ENCODE peak calls at places on chromosomes 11 and 22, in seven cellular contexts. One of them, this sample, is unnamed.

GRCh38 chr11:117657801-117658200 is 139.2 kb downstream of the DSCAML1 start:
- DNase-seq in stimulated activated CD4-positive, alpha-beta T cell treated with anti-CD3 and anti-CD28 coated beads, Interleukin-1b, Interleukin-23, amount 100 ng/mL, for 24 hours: no peak
- DNase-seq in activated CD8-positive, alpha-beta T cell treated with anti-CD3 and anti-CD28 coated beads for 36 hours: no peak
- DNase-seq in T-cell: no peak
- DNase-seq in AG09319: no peak
- DNase-seq in CD4-positive, alpha-beta memory T cell: no peak
- DNase-seq in activated T-cell treated with anti-CD3 and anti-CD28 coated beads for 48 hours: no peak
- DNase-seq in this sample: no peak

GRCh38 chr22:21444701-21445436 is 22.3 kb upstream of the TMEM191C start:
- DNase-seq in CD4-positive, alpha-beta memory T cell: no peak
- DNase-seq in activated CD8-positive, alpha-beta T cell treated with anti-CD3 and anti-CD28 coated beads for 36 hours: no peak
- DNase-seq in AG09319: no peak
- DNase-seq in stimulated activated CD4-positive, alpha-beta T cell treated with anti-CD3 and anti-CD28 coated beads, Interleukin-1b, Interleukin-23, amount 100 ng/mL, for 24 hours: no peak
- DNase-seq in T-cell: no peak
- DNase-seq in activated T-cell treated with anti-CD3 and anti-CD28 coated beads for 48 hours: no peak
- DNase-seq in this sample: no peak

GRCh38 chr11:18248561-18248960 is at the start of gene SAA2:
- DNase-seq in stimulated activated CD4-positive, alpha-beta T cell treated with anti-CD3 and anti-CD28 coated beads, Interleukin-1b, Interleukin-23, amount 100 ng/mL, for 24 hours: no peak
- DNase-seq in CD4-positive, alpha-beta memory T cell: no peak
- DNase-seq in activated T-cell treated with anti-CD3 and anti-CD28 coated beads for 48 hours: no peak
- DNase-seq in T-cell: no peak
- DNase-seq in activated CD8-positive, alpha-beta T cell treated with anti-CD3 and anti-CD28 coated beads for 36 hours: no peak
- DNase-seq in AG09319: no peak
- DNase-seq in this sample: no peak

GRCh38 chr22:19442166-19442565 is 5.3 kb downstream of the C22orf39 start:
- DNase-seq in AG09319: no peak
- DNase-seq in activated CD8-positive, alpha-beta T cell treated with anti-CD3 and anti-CD28 coated beads for 36 hours: no peak
- DNase-seq in T-cell: no peak
- DNase-seq in activated T-cell treated with anti-CD3 and anti-CD28 coated beads for 48 hours: no peak
- DNase-seq in stimulated activated CD4-positive, alpha-beta T cell treated with anti-CD3 and anti-CD28 coated beads, Interleukin-1b, Interleukin-23, amount 100 ng/mL, for 24 hours: no peak
- DNase-seq in CD4-positive, alpha-beta memory T cell: no peak
- DNase-seq in this sample: no peak

GRCh38 chr22:50293441-50294318 is 13.8 kb downstream of the PLXNB2 start:
- DNase-seq in activated T-cell treated with anti-CD3 and anti-CD28 coated beads for 48 hours: no peak
- DNase-seq in AG09319: no peak
- DNase-seq in stimulated activated CD4-positive, alpha-beta T cell treated with anti-CD3 and anti-CD28 coated beads, Interleukin-1b, Interleukin-23, amount 100 ng/mL, for 24 hours: no peak
- DNase-seq in activated CD8-positive, alpha-beta T cell treated with anti-CD3 and anti-CD28 coated beads for 36 hours: peak
- DNase-seq in T-cell: no peak
- DNase-seq in CD4-positive, alpha-beta memory T cell: no peak
- DNase-seq in this sample: no peak

GRCh38 chr22:23791737-23792645 is 5.2 kb downstream of the SMARCB1 start:
- DNase-seq in activated CD8-positive, alpha-beta T cell treated with anti-CD3 and anti-CD28 coated beads for 36 hours: no peak
- DNase-seq in T-cell: no peak
- DNase-seq in stimulated activated CD4-positive, alpha-beta T cell treated with anti-CD3 and anti-CD28 coated beads, Interleukin-1b, Interleukin-23, amount 100 ng/mL, for 24 hours: no peak
- DNase-seq in CD4-positive, alpha-beta memory T cell: no peak
- DNase-seq in AG09319: no peak
- DNase-seq in activated T-cell treated with anti-CD3 and anti-CD28 coated beads for 48 hours: no peak
- DNase-seq in this sample: no peak

GRCh38 chr22:37559901-37560681 is at the start of gene CDC42EP1:
- DNase-seq in AG09319: peak
- DNase-seq in activated T-cell treated with anti-CD3 and anti-CD28 coated beads for 48 hours: no peak
- DNase-seq in CD4-positive, alpha-beta memory T cell: no peak
- DNase-seq in T-cell: no peak
- DNase-seq in activated CD8-positive, alpha-beta T cell treated with anti-CD3 and anti-CD28 coated beads for 36 hours: no peak
- DNase-seq in stimulated activated CD4-positive, alpha-beta T cell treated with anti-CD3 and anti-CD28 coated beads, Interleukin-1b, Interleukin-23, amount 100 ng/mL, for 24 hours: no peak
- DNase-seq in this sample: no peak

GRCh38 chr11:57124912-57125311 is 56.8 kb upstream of the LRRC55 start:
- DNase-seq in activated CD8-positive, alpha-beta T cell treated with anti-CD3 and anti-CD28 coated beads for 36 hours: no peak
- DNase-seq in stimulated activated CD4-positive, alpha-beta T cell treated with anti-CD3 and anti-CD28 coated beads, Interleukin-1b, Interleukin-23, amount 100 ng/mL, for 24 hours: no peak
- DNase-seq in AG09319: no peak
- DNase-seq in CD4-positive, alpha-beta memory T cell: no peak
- DNase-seq in activated T-cell treated with anti-CD3 and anti-CD28 coated beads for 48 hours: no peak
- DNase-seq in T-cell: no peak
- DNase-seq in this sample: no peak

GRCh38 chr11:26974068-26974790 is 19.7 kb upstream of the FIBIN start:
- DNase-seq in activated CD8-positive, alpha-beta T cell treated with anti-CD3 and anti-CD28 coated beads for 36 hours: no peak
- DNase-seq in AG09319: peak
- DNase-seq in T-cell: no peak
- DNase-seq in CD4-positive, alpha-beta memory T cell: no peak
- DNase-seq in stimulated activated CD4-positive, alpha-beta T cell treated with anti-CD3 and anti-CD28 coated beads, Interleukin-1b, Interleukin-23, amount 100 ng/mL, for 24 hours: no peak
- DNase-seq in activated T-cell treated with anti-CD3 and anti-CD28 coated beads for 48 hours: no peak
- DNase-seq in this sample: no peak

GRCh38 chr11:35641206-35641885 is 21.2 kb upstream of the TRIM44 start:
- DNase-seq in AG09319: no peak
- DNase-seq in CD4-positive, alpha-beta memory T cell: no peak
- DNase-seq in activated T-cell treated with anti-CD3 and anti-CD28 coated beads for 48 hours: no peak
- DNase-seq in stimulated activated CD4-positive, alpha-beta T cell treated with anti-CD3 and anti-CD28 coated beads, Interleukin-1b, Interleukin-23, amount 100 ng/mL, for 24 hours: no peak
- DNase-seq in activated CD8-positive, alpha-beta T cell treated with anti-CD3 and anti-CD28 coated beads for 36 hours: no peak
- DNase-seq in T-cell: no peak
- DNase-seq in this sample: no peak

GRCh38 chr11:44680982-44681597 is 45.7 kb upstream of the TSPAN18 start:
- DNase-seq in activated CD8-positive, alpha-beta T cell treated with anti-CD3 and anti-CD28 coated beads for 36 hours: peak
- DNase-seq in activated T-cell treated with anti-CD3 and anti-CD28 coated beads for 48 hours: peak
- DNase-seq in T-cell: no peak
- DNase-seq in stimulated activated CD4-positive, alpha-beta T cell treated with anti-CD3 and anti-CD28 coated beads, Interleukin-1b, Interleukin-23, amount 100 ng/mL, for 24 hours: no peak
- DNase-seq in AG09319: no peak
- DNase-seq in CD4-positive, alpha-beta memory T cell: peak
- DNase-seq in this sample: no peak

GRCh38 chr22:25566812-25567211 is 2.3 kb downstream of the GRK3 start:
- DNase-seq in T-cell: no peak
- DNase-seq in AG09319: no peak
- DNase-seq in CD4-positive, alpha-beta memory T cell: no peak
- DNase-seq in activated T-cell treated with anti-CD3 and anti-CD28 coated beads for 48 hours: no peak
- DNase-seq in stimulated activated CD4-positive, alpha-beta T cell treated with anti-CD3 and anti-CD28 coated beads, Interleukin-1b, Interleukin-23, amount 100 ng/mL, for 24 hours: no peak
- DNase-seq in activated CD8-positive, alpha-beta T cell treated with anti-CD3 and anti-CD28 coated beads for 36 hours: no peak
- DNase-seq in this sample: peak

GRCh38 chr11:69968407-69969347 is 109.4 kb upstream of the ANO1 start:
- DNase-seq in activated CD8-positive, alpha-beta T cell treated with anti-CD3 and anti-CD28 coated beads for 36 hours: no peak
- DNase-seq in AG09319: no peak
- DNase-seq in CD4-positive, alpha-beta memory T cell: no peak
- DNase-seq in stimulated activated CD4-positive, alpha-beta T cell treated with anti-CD3 and anti-CD28 coated beads, Interleukin-1b, Interleukin-23, amount 100 ng/mL, for 24 hours: no peak
- DNase-seq in T-cell: no peak
- DNase-seq in activated T-cell treated with anti-CD3 and anti-CD28 coated beads for 48 hours: no peak
- DNase-seq in this sample: no peak

GRCh38 chr11:10927533-10927932 is 69.7 kb upstream of the ZBED5 start:
- DNase-seq in activated CD8-positive, alpha-beta T cell treated with anti-CD3 and anti-CD28 coated beads for 36 hours: no peak
- DNase-seq in CD4-positive, alpha-beta memory T cell: no peak
- DNase-seq in T-cell: no peak
- DNase-seq in AG09319: no peak
- DNase-seq in activated T-cell treated with anti-CD3 and anti-CD28 coated beads for 48 hours: no peak
- DNase-seq in stimulated activated CD4-positive, alpha-beta T cell treated with anti-CD3 and anti-CD28 coated beads, Interleukin-1b, Interleukin-23, amount 100 ng/mL, for 24 hours: no peak
- DNase-seq in this sample: no peak

GRCh38 chr11:30342736-30343166 is 19.8 kb downstream of the ARL14EP start:
- DNase-seq in T-cell: no peak
- DNase-seq in activated CD8-positive, alpha-beta T cell treated with anti-CD3 and anti-CD28 coated beads for 36 hours: no peak
- DNase-seq in stimulated activated CD4-positive, alpha-beta T cell treated with anti-CD3 and anti-CD28 coated beads, Interleukin-1b, Interleukin-23, amount 100 ng/mL, for 24 hours: no peak
- DNase-seq in activated T-cell treated with anti-CD3 and anti-CD28 coated beads for 48 hours: no peak
- DNase-seq in AG09319: no peak
- DNase-seq in CD4-positive, alpha-beta memory T cell: no peak
- DNase-seq in this sample: no peak

GRCh38 chr11:26622201-26622600 is 50.1 kb upstream of the MUC15 start:
- DNase-seq in CD4-positive, alpha-beta memory T cell: no peak
- DNase-seq in activated CD8-positive, alpha-beta T cell treated with anti-CD3 and anti-CD28 coated beads for 36 hours: no peak
- DNase-seq in activated T-cell treated with anti-CD3 and anti-CD28 coated beads for 48 hours: no peak
- DNase-seq in AG09319: no peak
- DNase-seq in stimulated activated CD4-positive, alpha-beta T cell treated with anti-CD3 and anti-CD28 coated beads, Interleukin-1b, Interleukin-23, amount 100 ng/mL, for 24 hours: no peak
- DNase-seq in T-cell: no peak
- DNase-seq in this sample: no peak

GRCh38 chr11:726278-726915 is 20.4 kb downstream of the EPS8L2 start:
- DNase-seq in activated CD8-positive, alpha-beta T cell treated with anti-CD3 and anti-CD28 coated beads for 36 hours: peak
- DNase-seq in CD4-positive, alpha-beta memory T cell: peak
- DNase-seq in T-cell: no peak
- DNase-seq in AG09319: no peak
- DNase-seq in activated T-cell treated with anti-CD3 and anti-CD28 coated beads for 48 hours: peak
- DNase-seq in stimulated activated CD4-positive, alpha-beta T cell treated with anti-CD3 and anti-CD28 coated beads, Interleukin-1b, Interleukin-23, amount 100 ng/mL, for 24 hours: no peak
- DNase-seq in this sample: peak

GRCh38 chr11:74453373-74453975 is 13.9 kb downstream of the KCNE3 start:
- DNase-seq in stimulated activated CD4-positive, alpha-beta T cell treated with anti-CD3 and anti-CD28 coated beads, Interleukin-1b, Interleukin-23, amount 100 ng/mL, for 24 hours: peak
- DNase-seq in activated T-cell treated with anti-CD3 and anti-CD28 coated beads for 48 hours: peak
- DNase-seq in AG09319: no peak
- DNase-seq in activated CD8-positive, alpha-beta T cell treated with anti-CD3 and anti-CD28 coated beads for 36 hours: peak
- DNase-seq in CD4-positive, alpha-beta memory T cell: peak
- DNase-seq in T-cell: peak
- DNase-seq in this sample: peak

GRCh38 chr11:20501971-20502370 is 97.4 kb upstream of the SLC6A5 start:
- DNase-seq in activated T-cell treated with anti-CD3 and anti-CD28 coated beads for 48 hours: no peak
- DNase-seq in T-cell: no peak
- DNase-seq in stimulated activated CD4-positive, alpha-beta T cell treated with anti-CD3 and anti-CD28 coated beads, Interleukin-1b, Interleukin-23, amount 100 ng/mL, for 24 hours: no peak
- DNase-seq in CD4-positive, alpha-beta memory T cell: no peak
- DNase-seq in AG09319: no peak
- DNase-seq in activated CD8-positive, alpha-beta T cell treated with anti-CD3 and anti-CD28 coated beads for 36 hours: no peak
- DNase-seq in this sample: no peak

GRCh38 chr11:118415739-118416068 is 14.3 kb downstream of the ATP5MG start:
- DNase-seq in stimulated activated CD4-positive, alpha-beta T cell treated with anti-CD3 and anti-CD28 coated beads, Interleukin-1b, Interleukin-23, amount 100 ng/mL, for 24 hours: no peak
- DNase-seq in activated CD8-positive, alpha-beta T cell treated with anti-CD3 and anti-CD28 coated beads for 36 hours: peak
- DNase-seq in activated T-cell treated with anti-CD3 and anti-CD28 coated beads for 48 hours: no peak
- DNase-seq in T-cell: no peak
- DNase-seq in AG09319: peak
- DNase-seq in CD4-positive, alpha-beta memory T cell: no peak
- DNase-seq in this sample: peak

GRCh38 chr11:120184946-120185677 is 25.7 kb upstream of the OAF start:
- DNase-seq in activated T-cell treated with anti-CD3 and anti-CD28 coated beads for 48 hours: no peak
- DNase-seq in T-cell: no peak
- DNase-seq in AG09319: no peak
- DNase-seq in activated CD8-positive, alpha-beta T cell treated with anti-CD3 and anti-CD28 coated beads for 36 hours: no peak
- DNase-seq in CD4-positive, alpha-beta memory T cell: no peak
- DNase-seq in stimulated activated CD4-positive, alpha-beta T cell treated with anti-CD3 and anti-CD28 coated beads, Interleukin-1b, Interleukin-23, amount 100 ng/mL, for 24 hours: no peak
- DNase-seq in this sample: no peak

GRCh38 chr11:14537134-14537599 is 17.0 kb upstream of the PSMA1 start:
- DNase-seq in AG09319: no peak
- DNase-seq in activated CD8-positive, alpha-beta T cell treated with anti-CD3 and anti-CD28 coated beads for 36 hours: peak
- DNase-seq in activated T-cell treated with anti-CD3 and anti-CD28 coated beads for 48 hours: no peak
- DNase-seq in T-cell: peak
- DNase-seq in CD4-positive, alpha-beta memory T cell: peak
- DNase-seq in stimulated activated CD4-positive, alpha-beta T cell treated with anti-CD3 and anti-CD28 coated beads, Interleukin-1b, Interleukin-23, amount 100 ng/mL, for 24 hours: peak
- DNase-seq in this sample: peak

GRCh38 chr11:10354389-10354788 is 49.5 kb downstream of the ADM start:
- DNase-seq in stimulated activated CD4-positive, alpha-beta T cell treated with anti-CD3 and anti-CD28 coated beads, Interleukin-1b, Interleukin-23, amount 100 ng/mL, for 24 hours: no peak
- DNase-seq in T-cell: no peak
- DNase-seq in activated T-cell treated with anti-CD3 and anti-CD28 coated beads for 48 hours: no peak
- DNase-seq in CD4-positive, alpha-beta memory T cell: no peak
- DNase-seq in activated CD8-positive, alpha-beta T cell treated with anti-CD3 and anti-CD28 coated beads for 36 hours: no peak
- DNase-seq in AG09319: no peak
- DNase-seq in this sample: no peak

GRCh38 chr22:32754413-32755041 is 47.0 kb upstream of the TIMP3 start:
- DNase-seq in CD4-positive, alpha-beta memory T cell: no peak
- DNase-seq in AG09319: no peak
- DNase-seq in stimulated activated CD4-positive, alpha-beta T cell treated with anti-CD3 and anti-CD28 coated beads, Interleukin-1b, Interleukin-23, amount 100 ng/mL, for 24 hours: no peak
- DNase-seq in T-cell: no peak
- DNase-seq in activated CD8-positive, alpha-beta T cell treated with anti-CD3 and anti-CD28 coated beads for 36 hours: no peak
- DNase-seq in activated T-cell treated with anti-CD3 and anti-CD28 coated beads for 48 hours: no peak
- DNase-seq in this sample: no peak

GRCh38 chr11:61294717-61295595 is at the start of gene VWCE:
- DNase-seq in CD4-positive, alpha-beta memory T cell: peak
- DNase-seq in activated T-cell treated with anti-CD3 and anti-CD28 coated beads for 48 hours: peak
- DNase-seq in AG09319: no peak
- DNase-seq in activated CD8-positive, alpha-beta T cell treated with anti-CD3 and anti-CD28 coated beads for 36 hours: peak
- DNase-seq in T-cell: peak
- DNase-seq in stimulated activated CD4-positive, alpha-beta T cell treated with anti-CD3 and anti-CD28 coated beads, Interleukin-1b, Interleukin-23, amount 100 ng/mL, for 24 hours: peak
- DNase-seq in this sample: peak

GRCh38 chr11:106011481-106011880 is 10.6 kb downstream of the MSANTD4 start:
- DNase-seq in activated T-cell treated with anti-CD3 and anti-CD28 coated beads for 48 hours: no peak
- DNase-seq in stimulated activated CD4-positive, alpha-beta T cell treated with anti-CD3 and anti-CD28 coated beads, Interleukin-1b, Interleukin-23, amount 100 ng/mL, for 24 hours: no peak
- DNase-seq in T-cell: no peak
- DNase-seq in AG09319: no peak
- DNase-seq in activated CD8-positive, alpha-beta T cell treated with anti-CD3 and anti-CD28 coated beads for 36 hours: no peak
- DNase-seq in CD4-positive, alpha-beta memory T cell: no peak
- DNase-seq in this sample: no peak

GRCh38 chr22:19194751-19195536 is 16.4 kb upstream of the SLC25A1 start:
- DNase-seq in stimulated activated CD4-positive, alpha-beta T cell treated with anti-CD3 and anti-CD28 coated beads, Interleukin-1b, Interleukin-23, amount 100 ng/mL, for 24 hours: no peak
- DNase-seq in CD4-positive, alpha-beta memory T cell: no peak
- DNase-seq in AG09319: no peak
- DNase-seq in T-cell: no peak
- DNase-seq in activated CD8-positive, alpha-beta T cell treated with anti-CD3 and anti-CD28 coated beads for 36 hours: no peak
- DNase-seq in activated T-cell treated with anti-CD3 and anti-CD28 coated beads for 48 hours: no peak
- DNase-seq in this sample: no peak

GRCh38 chr11:9760180-9760550 is 96.3 kb downstream of the SWAP70 start:
- DNase-seq in activated CD8-positive, alpha-beta T cell treated with anti-CD3 and anti-CD28 coated beads for 36 hours: no peak
- DNase-seq in AG09319: peak
- DNase-seq in T-cell: no peak
- DNase-seq in CD4-positive, alpha-beta memory T cell: no peak
- DNase-seq in stimulated activated CD4-positive, alpha-beta T cell treated with anti-CD3 and anti-CD28 coated beads, Interleukin-1b, Interleukin-23, amount 100 ng/mL, for 24 hours: no peak
- DNase-seq in activated T-cell treated with anti-CD3 and anti-CD28 coated beads for 48 hours: no peak
- DNase-seq in this sample: no peak

GRCh38 chr11:120929664-120930154 is 94.2 kb upstream of the TBCEL start:
- DNase-seq in activated T-cell treated with anti-CD3 and anti-CD28 coated beads for 48 hours: peak
- DNase-seq in T-cell: no peak
- DNase-seq in stimulated activated CD4-positive, alpha-beta T cell treated with anti-CD3 and anti-CD28 coated beads, Interleukin-1b, Interleukin-23, amount 100 ng/mL, for 24 hours: no peak
- DNase-seq in AG09319: no peak
- DNase-seq in CD4-positive, alpha-beta memory T cell: no peak
- DNase-seq in activated CD8-positive, alpha-beta T cell treated with anti-CD3 and anti-CD28 coated beads for 36 hours: peak
- DNase-seq in this sample: peak

GRCh38 chr22:33851240-33851639 is 69.0 kb downstream of the LARGE1 start:
- DNase-seq in CD4-positive, alpha-beta memory T cell: no peak
- DNase-seq in T-cell: no peak
- DNase-seq in stimulated activated CD4-positive, alpha-beta T cell treated with anti-CD3 and anti-CD28 coated beads, Interleukin-1b, Interleukin-23, amount 100 ng/mL, for 24 hours: no peak
- DNase-seq in AG09319: no peak
- DNase-seq in activated T-cell treated with anti-CD3 and anti-CD28 coated beads for 48 hours: no peak
- DNase-seq in activated CD8-positive, alpha-beta T cell treated with anti-CD3 and anti-CD28 coated beads for 36 hours: no peak
- DNase-seq in this sample: no peak

GRCh38 chr11:130612291-130612802 is 163.9 kb downstream of the ADAMTS15 start:
- DNase-seq in T-cell: no peak
- DNase-seq in activated CD8-positive, alpha-beta T cell treated with anti-CD3 and anti-CD28 coated beads for 36 hours: no peak
- DNase-seq in AG09319: no peak
- DNase-seq in CD4-positive, alpha-beta memory T cell: no peak
- DNase-seq in stimulated activated CD4-positive, alpha-beta T cell treated with anti-CD3 and anti-CD28 coated beads, Interleukin-1b, Interleukin-23, amount 100 ng/mL, for 24 hours: no peak
- DNase-seq in activated T-cell treated with anti-CD3 and anti-CD28 coated beads for 48 hours: no peak
- DNase-seq in this sample: no peak